ENCODE peak calls at places on chromosomes 2 and 18, in four cellular contexts. One of them, this sample, is unnamed.

GRCh38 chr2:2590141-2590540 is 259.1 kb upstream of the MYT1L start:
- DNase-seq in SK-N-SH: no peak
- DNase-seq in endothelial cell of umbilical vein: no peak
- DNase-seq in A549: no peak
- DNase-seq in this sample: no peak

GRCh38 chr2:180562378-180562777 is 418.0 kb upstream of the UBE2E3 start:
- DNase-seq in SK-N-SH: no peak
- DNase-seq in endothelial cell of umbilical vein: no peak
- DNase-seq in A549: no peak
- DNase-seq in this sample: no peak

GRCh38 chr18:629303-630150 is 27.9 kb upstream of the TYMS start:
- DNase-seq in SK-N-SH: no peak
- DNase-seq in endothelial cell of umbilical vein: no peak
- DNase-seq in A549: peak; percentile 6
- DNase-seq in this sample: peak; percentile 39

GRCh38 chr18:5197032-5197434 is at the start of gene AKAIN1:
- DNase-seq in SK-N-SH: peak; percentile 60
- DNase-seq in endothelial cell of umbilical vein: peak; percentile 31
- DNase-seq in A549: peak; percentile 0
- DNase-seq in this sample: no peak

GRCh38 chr2:219688560-219689445 is 61.4 kb downstream of the SLC4A3 start:
- DNase-seq in SK-N-SH: no peak
- DNase-seq in endothelial cell of umbilical vein: no peak
- DNase-seq in A549: no peak
- DNase-seq in this sample: no peak

GRCh38 chr2:235493775-235494715 is at the start of gene AGAP1:
- DNase-seq in SK-N-SH: peak; percentile 97
- DNase-seq in endothelial cell of umbilical vein: peak; percentile 83
- DNase-seq in A549: peak; percentile 70
- DNase-seq in this sample: peak; percentile 69

GRCh38 chr2:183024701-183025100 is 13.6 kb downstream of the NCKAP1 start:
- DNase-seq in SK-N-SH: no peak
- DNase-seq in endothelial cell of umbilical vein: peak; percentile 31
- DNase-seq in A549: no peak
- DNase-seq in this sample: no peak

GRCh38 chr2:29039718-29040480 is 34.4 kb downstream of the PCARE start:
- DNase-seq in SK-N-SH: no peak
- DNase-seq in endothelial cell of umbilical vein: no peak
- DNase-seq in A549: no peak
- DNase-seq in this sample: no peak

GRCh38 chr2:220033546-220033945 is 406.1 kb downstream of the SLC4A3 start:
- DNase-seq in SK-N-SH: no peak
- DNase-seq in endothelial cell of umbilical vein: no peak
- DNase-seq in A549: no peak
- DNase-seq in this sample: no peak

GRCh38 chr18:74806700-74807416 is 209.2 kb downstream of the ZNF407 start:
- DNase-seq in SK-N-SH: no peak
- DNase-seq in endothelial cell of umbilical vein: peak; percentile 66
- DNase-seq in A549: peak; percentile 8
- DNase-seq in this sample: no peak

GRCh38 chr18:435940-436339 is 64.6 kb downstream of the COLEC12 start:
- DNase-seq in SK-N-SH: no peak
- DNase-seq in endothelial cell of umbilical vein: no peak
- DNase-seq in A549: no peak
- DNase-seq in this sample: no peak

GRCh38 chr2:235564884-235565530 is 71.2 kb downstream of the AGAP1 start:
- DNase-seq in SK-N-SH: no peak
- DNase-seq in endothelial cell of umbilical vein: no peak
- DNase-seq in A549: no peak
- DNase-seq in this sample: no peak

GRCh38 chr18:10010611-10011015 is 96.8 kb downstream of the VAPA start:
- DNase-seq in SK-N-SH: no peak
- DNase-seq in endothelial cell of umbilical vein: peak; percentile 80
- DNase-seq in A549: no peak
- DNase-seq in this sample: no peak

GRCh38 chr2:127293386-127293757 is 572 bp downstream of the ERCC3 start:
- DNase-seq in SK-N-SH: peak; percentile 32
- DNase-seq in endothelial cell of umbilical vein: no peak
- DNase-seq in A549: peak; percentile 13
- DNase-seq in this sample: no peak

GRCh38 chr18:61917870-61918269 is 25.1 kb upstream of the RNF152 start:
- DNase-seq in SK-N-SH: no peak
- DNase-seq in endothelial cell of umbilical vein: no peak
- DNase-seq in A549: no peak
- DNase-seq in this sample: no peak

GRCh38 chr2:55519908-55520885 is 679 bp downstream of the CFAP36 start:
- DNase-seq in SK-N-SH: peak; percentile 49
- DNase-seq in endothelial cell of umbilical vein: peak; percentile 55
- DNase-seq in A549: peak; percentile 25
- DNase-seq in this sample: peak; percentile 53

GRCh38 chr2:72513011-72513410 is 312.8 kb downstream of the EXOC6B start:
- DNase-seq in SK-N-SH: no peak
- DNase-seq in endothelial cell of umbilical vein: no peak
- DNase-seq in A549: no peak
- DNase-seq in this sample: no peak

GRCh38 chr2:25437881-25438662 is 96.3 kb upstream of the DNMT3A start:
- DNase-seq in SK-N-SH: no peak
- DNase-seq in endothelial cell of umbilical vein: no peak
- DNase-seq in A549: no peak
- DNase-seq in this sample: no peak

GRCh38 chr2:61816480-61817355 is 37.1 kb downstream of the FAM161A start:
- DNase-seq in SK-N-SH: no peak
- DNase-seq in endothelial cell of umbilical vein: no peak
- DNase-seq in A549: no peak
- DNase-seq in this sample: no peak

GRCh38 chr2:240916571-240917008 is 10.5 kb downstream of the CROCC2 start:
- DNase-seq in SK-N-SH: peak; percentile 88
- DNase-seq in endothelial cell of umbilical vein: peak; percentile 16
- DNase-seq in A549: peak; percentile 79
- DNase-seq in this sample: peak; percentile 84

GRCh38 chr18:57209697-57210096 is 62.8 kb downstream of the BOD1L2 start:
- DNase-seq in SK-N-SH: no peak
- DNase-seq in endothelial cell of umbilical vein: no peak
- DNase-seq in A549: no peak
- DNase-seq in this sample: peak; percentile 2

GRCh38 chr2:37388074-37388473 is 43.6 kb downstream of the QPCT start:
- DNase-seq in SK-N-SH: no peak
- DNase-seq in endothelial cell of umbilical vein: no peak
- DNase-seq in A549: no peak
- DNase-seq in this sample: no peak

GRCh38 chr2:152468832-152469692 is 134.1 kb downstream of the FMNL2 start:
- DNase-seq in SK-N-SH: no peak
- DNase-seq in endothelial cell of umbilical vein: peak; percentile 48
- DNase-seq in A549: no peak
- DNase-seq in this sample: peak; percentile 85

GRCh38 chr2:32502941-32503340 is 124.9 kb upstream of the TTC27 start:
- DNase-seq in SK-N-SH: no peak
- DNase-seq in endothelial cell of umbilical vein: no peak
- DNase-seq in A549: no peak
- DNase-seq in this sample: no peak
- TF ChIP-seq CTCF in SK-N-SH: no peak
- TF ChIP-seq CTCF in endothelial cell of umbilical vein: no peak
- TF ChIP-seq CTCF in A549: no peak
- TF ChIP-seq CTCF in this sample: no peak

DNA sequence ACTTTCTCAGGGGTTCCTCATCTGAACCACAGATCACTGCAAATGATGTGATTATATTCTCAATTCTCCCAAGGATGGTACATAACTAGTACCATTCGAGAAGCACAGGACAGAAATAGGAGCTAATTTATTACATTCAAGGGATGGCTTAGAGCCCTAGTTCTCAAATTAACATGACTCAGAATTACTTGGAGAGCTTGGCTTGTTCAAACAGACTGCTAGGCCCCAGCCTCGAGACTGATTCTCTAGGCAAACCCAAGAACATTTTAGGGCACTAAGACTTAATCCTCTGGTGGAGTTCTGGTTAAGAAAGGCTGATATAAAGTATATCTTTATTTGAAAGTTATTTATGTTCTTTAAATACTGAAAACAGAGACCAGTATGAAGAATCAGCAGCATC is 35.8 kb downstream of the HIBCH start:
- DNase-seq in SK-N-SH: no peak
- DNase-seq in endothelial cell of umbilical vein: no peak
- DNase-seq in A549: no peak
- DNase-seq in this sample: no peak
- TF ChIP-seq MAX in SK-N-SH: no peak
- TF ChIP-seq MAX in endothelial cell of umbilical vein: no peak
- TF ChIP-seq MAX in A549: no peak
- TF ChIP-seq MAX in this sample: no peak

DNA sequence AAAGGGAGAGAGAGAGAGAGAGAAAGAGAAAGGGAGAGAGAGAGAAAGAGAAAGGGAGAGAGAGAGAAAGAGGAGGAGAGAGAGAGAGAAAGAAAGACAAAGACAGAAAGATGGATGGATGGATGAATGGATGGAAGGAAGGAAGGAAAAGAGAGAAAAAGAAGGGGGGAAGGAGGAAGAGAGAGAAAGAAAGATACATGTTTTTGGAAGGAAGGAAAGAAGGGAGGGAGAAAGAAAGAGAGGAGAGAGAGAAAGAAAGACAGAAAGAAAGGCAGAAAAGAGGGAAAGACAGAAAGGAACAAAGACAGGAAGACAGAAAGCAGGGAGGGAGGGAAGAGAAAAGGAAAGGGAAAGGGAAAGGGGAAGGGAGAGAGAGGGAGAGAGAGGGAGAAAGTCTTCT is 51.6 kb downstream of the RNU4ATAC start:
- DNase-seq in SK-N-SH: no peak
- DNase-seq in endothelial cell of umbilical vein: no peak
- DNase-seq in A549: no peak
- DNase-seq in this sample: no peak
- TF ChIP-seq CTCF in SK-N-SH: no peak
- TF ChIP-seq CTCF in endothelial cell of umbilical vein: no peak
- TF ChIP-seq CTCF in A549: no peak
- TF ChIP-seq CTCF in this sample: no peak

DNA sequence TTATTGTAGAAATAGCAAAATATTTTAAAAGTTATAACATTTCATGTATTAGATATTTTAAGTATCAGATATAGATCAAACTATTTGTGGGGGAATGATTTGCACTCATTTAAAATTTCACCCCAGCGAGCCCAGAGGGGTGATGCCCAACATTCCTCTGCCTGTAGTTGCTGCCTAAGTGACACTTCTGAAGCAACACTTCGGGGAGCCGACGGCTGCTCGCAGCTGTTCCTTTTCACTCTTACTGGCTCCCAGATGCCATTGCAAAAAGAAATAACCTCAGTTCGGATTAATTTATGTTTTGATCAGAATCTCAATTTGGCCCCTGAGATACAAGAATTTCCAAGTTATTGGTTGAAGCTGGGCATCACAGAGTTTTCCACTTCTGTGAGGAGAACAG is 603.8 kb downstream of the PLCL1 start:
- DNase-seq in SK-N-SH: no peak
- DNase-seq in endothelial cell of umbilical vein: no peak
- DNase-seq in A549: no peak
- DNase-seq in this sample: no peak
- TF ChIP-seq MAX in SK-N-SH: no peak
- TF ChIP-seq MAX in endothelial cell of umbilical vein: no peak
- TF ChIP-seq MAX in A549: no peak
- TF ChIP-seq MAX in this sample: no peak

DNA sequence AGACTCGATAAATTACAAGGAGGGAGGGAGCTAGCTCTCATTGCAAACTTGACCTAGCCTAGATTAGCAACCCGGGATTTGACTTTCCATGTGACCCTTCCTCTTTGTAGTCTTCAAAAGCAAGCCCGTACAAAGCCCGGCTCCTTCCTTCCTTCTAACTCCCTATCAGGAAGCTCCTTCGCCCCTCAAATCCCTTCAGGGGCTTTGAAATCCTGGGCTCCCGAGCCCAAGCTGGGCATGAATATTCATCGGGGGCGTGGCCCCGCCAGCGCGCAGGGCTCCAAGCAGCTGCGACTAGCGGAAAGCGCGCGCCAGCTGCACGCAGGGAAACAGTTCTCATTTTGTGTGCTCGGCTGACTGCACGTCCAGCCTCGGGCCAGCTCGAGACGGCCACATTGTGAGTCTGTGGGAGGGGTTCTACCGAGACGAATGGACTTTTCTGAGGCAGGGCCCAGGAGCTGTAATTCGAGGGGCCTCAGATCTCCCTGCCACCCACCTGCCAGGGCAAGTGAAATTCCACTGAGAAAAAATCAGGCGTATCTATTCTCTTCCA is 84.0 kb upstream of the PELI1 start:
- DNase-seq in SK-N-SH: peak; percentile 80
- DNase-seq in endothelial cell of umbilical vein: peak; percentile 84
- DNase-seq in A549: peak; percentile 79
- DNase-seq in this sample: peak; percentile 86
- TF ChIP-seq CTCF in SK-N-SH: no peak
- TF ChIP-seq CTCF in endothelial cell of umbilical vein: no peak
- TF ChIP-seq CTCF in A549: no peak
- TF ChIP-seq CTCF in this sample: no peak

GRCh38 chr2:222745836-222746559 is 74.5 kb downstream of the MOGAT1 start:
- DNase-seq in SK-N-SH: no peak
- DNase-seq in endothelial cell of umbilical vein: no peak
- DNase-seq in A549: no peak
- DNase-seq in this sample: no peak
- TF ChIP-seq MAX in SK-N-SH: no peak
- TF ChIP-seq MAX in endothelial cell of umbilical vein: no peak
- TF ChIP-seq MAX in A549: no peak
- TF ChIP-seq MAX in this sample: no peak

GRCh38 chr2:211948932-211949331 is 589.7 kb downstream of the ERBB4 start:
- DNase-seq in SK-N-SH: no peak
- DNase-seq in endothelial cell of umbilical vein: no peak
- DNase-seq in A549: no peak
- DNase-seq in this sample: no peak

GRCh38 chr2:211941359-211941758 is 597.2 kb downstream of the ERBB4 start:
- DNase-seq in SK-N-SH: no peak
- DNase-seq in endothelial cell of umbilical vein: no peak
- DNase-seq in A549: no peak
- DNase-seq in this sample: no peak

GRCh38 chr2:211946960-211947359 is 591.6 kb downstream of the ERBB4 start:
- DNase-seq in SK-N-SH: no peak
- DNase-seq in endothelial cell of umbilical vein: no peak
- DNase-seq in A549: no peak
- DNase-seq in this sample: no peak

GRCh38 chr2:211942153-211942552 is 596.4 kb downstream of the ERBB4 start:
- DNase-seq in SK-N-SH: no peak
- DNase-seq in endothelial cell of umbilical vein: no peak
- DNase-seq in A549: no peak
- DNase-seq in this sample: no peak

DNA sequence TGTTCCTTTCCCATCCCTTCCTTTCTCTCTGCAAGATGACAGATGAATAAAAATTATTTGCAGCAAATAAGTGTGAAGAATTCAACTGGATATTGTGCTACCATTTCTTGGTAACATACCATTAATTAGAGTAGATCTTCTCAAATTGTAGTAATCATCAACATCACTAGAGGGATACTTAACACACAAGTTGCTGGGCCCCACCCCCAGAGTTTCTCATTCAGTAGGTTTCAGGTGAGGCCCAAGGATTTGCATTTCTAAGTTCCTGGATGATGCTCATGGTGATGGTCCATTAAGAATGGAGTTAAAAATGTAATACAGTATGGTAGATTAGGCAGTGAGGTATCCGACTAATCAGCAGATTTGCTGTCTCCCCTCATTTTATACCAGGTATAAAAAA is 594.0 kb downstream of the ERBB4 start:
- DNase-seq in SK-N-SH: no peak
- DNase-seq in endothelial cell of umbilical vein: no peak
- DNase-seq in A549: no peak
- DNase-seq in this sample: no peak
- TF ChIP-seq CTCF in SK-N-SH: no peak
- TF ChIP-seq CTCF in endothelial cell of umbilical vein: no peak
- TF ChIP-seq CTCF in A549: no peak
- TF ChIP-seq CTCF in this sample: no peak

This sample was measured in NB4.